ENCODE peak calls at places on chromosome 4, in seven cellular contexts. C is kidney epithelial cell, W is tibial nerve, B is PC-3, R is H7, Y is GM23248, M is hypothalamus. V is an unnamed sample.

GRCh38 chr4:139951051-139951450 is 202.9 kb downstream of the MAML3 start:
- DNase-seq in B (no peak), W (no peak), C (no peak), M (no peak), R (no peak), Y (peak; percentile 61), V (peak; percentile 59)

GRCh38 chr4:170750519-170750918 is 660.8 kb upstream of the AADAT start:
- DNase-seq in W (no peak), Y (no peak), R (no peak), B (no peak), C (no peak), M (no peak), V (no peak)

GRCh38 chr4:147645099-147645498 is 27.9 kb downstream of the TMEM184C start:
- DNase-seq in B (no peak), M (no peak), R (no peak), C (no peak), W (no peak), Y (no peak), V (no peak)

GRCh38 chr4:79253930-79254329 is 71.9 kb downstream of the NAA11 start:
- DNase-seq in B (no peak), W (no peak), R (no peak), M (no peak), Y (no peak), C (no peak), V (peak; percentile 2)

GRCh38 chr4:111268769-111269414 is 646.0 kb upstream of the PITX2 start:
- DNase-seq in C (no peak), Y (peak; percentile 51), R (no peak), M (no peak), B (peak; percentile 20), W (no peak), V (no peak)

GRCh38 chr4:97912151-97912550 is 231.1 kb downstream of the STPG2 start:
- DNase-seq in B (no peak), W (no peak), R (no peak), M (no peak), C (peak; percentile 34), Y (no peak), V (no peak)

GRCh38 chr4:151324449-151325319 is 721 bp downstream of the SH3D19 start:
- DNase-seq in W (peak; percentile 17), B (peak; percentile 67), R (peak; percentile 77), M (no peak), Y (peak; percentile 83), C (peak; percentile 53), V (peak; percentile 37)

GRCh38 chr4:137623013-137623412 is 90.7 kb upstream of the PCDH18 start:
- DNase-seq in B (no peak), Y (no peak), C (no peak), W (no peak), R (no peak), M (no peak), V (no peak)

GRCh38 chr4:88697588-88698329 is at the start of gene NAP1L5:
- DNase-seq in B (no peak), R (peak; percentile 58), W (peak; percentile 55), M (peak; percentile 68), C (no peak), Y (peak; percentile 80), V (peak; percentile 49)

GRCh38 chr4:1092026-1092982 is 21.1 kb downstream of the RNF212 start:
- DNase-seq in Y (peak; percentile 10), B (no peak), W (no peak), M (no peak), C (no peak), R (peak; percentile 72), V (no peak)

GRCh38 chr4:181646864-181647263 is 596.3 kb upstream of the TENM3 start:
- DNase-seq in M (no peak), Y (peak; percentile 33), C (no peak), W (no peak), R (no peak), B (no peak), V (no peak)

GRCh38 chr4:171785392-171785791 is 27.8 kb upstream of the GALNTL6 start:
- DNase-seq in C (no peak), Y (no peak), B (no peak), M (no peak), W (no peak), R (no peak), V (no peak)

GRCh38 chr4:140937866-140938265 is 181.7 kb upstream of the TBC1D9 start:
- DNase-seq in Y (peak; percentile 92), B (peak; percentile 66), W (no peak), M (no peak), C (no peak), R (no peak), V (no peak)

GRCh38 chr4:164012396-164013027 is 518.0 kb downstream of the TMA16 start:
- DNase-seq in C (no peak), B (peak; percentile 58), W (no peak), R (peak; percentile 10), Y (no peak), M (no peak), V (peak; percentile 65)

GRCh38 chr4:124121511-124121934 is 591.0 kb downstream of the ANKRD50 start:
- DNase-seq in W (no peak), M (no peak), Y (peak; percentile 49), B (peak; percentile 84), C (no peak), R (no peak), V (peak; percentile 89)

GRCh38 chr4:102730968-102731533 is 29.7 kb downstream of the MANBA start:
- DNase-seq in B (no peak), Y (no peak), M (no peak), R (peak; percentile 67), W (no peak), C (no peak), V (no peak)

GRCh38 chr4:87078987-87079469 is 141.4 kb downstream of the KLHL8 start:
- DNase-seq in C (no peak), Y (peak; percentile 86), M (no peak), R (no peak), W (peak; percentile 27), B (no peak), V (peak; percentile 70)

GRCh38 chr4:186765138-186765537 is 41.5 kb upstream of the FAT1 start:
- DNase-seq in R (peak; percentile 30), Y (peak; percentile 65), W (peak; percentile 36), C (no peak), B (no peak), M (no peak), V (peak; percentile 87)